ENCODE peak calls at places on chromosomes 11 and 22, in nine cellular contexts. One of them, this sample, is unnamed.

GRCh38 chr22:19880786-19881569 is 26.3 kb upstream of the GNB1L start:
- DNase-seq in memory B cell: no peak
- DNase-seq in fibroblast of lung: peak
- DNase-seq in SW 1271: peak
- DNase-seq in fibroblast of the aortic adventitia: peak
- DNase-seq in ecto neural progenitor cell: peak
- DNase-seq in right lobe of liver: no peak
- DNase-seq in AG10803: peak
- DNase-seq in OCI-LY7: no peak
- DNase-seq in this sample: peak

GRCh38 chr11:102760355-102761035 is 19.9 kb downstream of the MMP10 start:
- DNase-seq in memory B cell: no peak
- DNase-seq in fibroblast of lung: peak
- DNase-seq in SW 1271: peak
- DNase-seq in fibroblast of the aortic adventitia: peak
- DNase-seq in ecto neural progenitor cell: no peak
- DNase-seq in right lobe of liver: no peak
- DNase-seq in AG10803: peak
- DNase-seq in OCI-LY7: no peak
- DNase-seq in this sample: peak

GRCh38 chr11:4181780-4182721 is 87.5 kb downstream of the RRM1 start:
- DNase-seq in memory B cell: no peak
- DNase-seq in fibroblast of lung: peak
- DNase-seq in SW 1271: peak
- DNase-seq in fibroblast of the aortic adventitia: peak
- DNase-seq in ecto neural progenitor cell: peak
- DNase-seq in right lobe of liver: peak
- DNase-seq in AG10803: peak
- DNase-seq in OCI-LY7: peak
- DNase-seq in this sample: peak

GRCh38 chr11:106378513-106379179 is 301.2 kb downstream of the AASDHPPT start:
- DNase-seq in memory B cell: no peak
- DNase-seq in fibroblast of lung: no peak
- DNase-seq in SW 1271: no peak
- DNase-seq in fibroblast of the aortic adventitia: no peak
- DNase-seq in ecto neural progenitor cell: no peak
- DNase-seq in right lobe of liver: no peak
- DNase-seq in AG10803: no peak
- DNase-seq in OCI-LY7: no peak
- DNase-seq in this sample: no peak

GRCh38 chr11:74417379-74417804 is 19.2 kb upstream of the PGM2L1 start:
- DNase-seq in memory B cell: no peak
- DNase-seq in fibroblast of lung: peak
- DNase-seq in SW 1271: no peak
- DNase-seq in fibroblast of the aortic adventitia: no peak
- DNase-seq in ecto neural progenitor cell: no peak
- DNase-seq in right lobe of liver: no peak
- DNase-seq in AG10803: peak
- DNase-seq in OCI-LY7: no peak
- DNase-seq in this sample: no peak

GRCh38 chr22:35462558-35463230 is 62.8 kb downstream of the MCM5 start:
- DNase-seq in memory B cell: no peak
- DNase-seq in fibroblast of lung: no peak
- DNase-seq in SW 1271: no peak
- DNase-seq in fibroblast of the aortic adventitia: no peak
- DNase-seq in ecto neural progenitor cell: no peak
- DNase-seq in right lobe of liver: no peak
- DNase-seq in AG10803: no peak
- DNase-seq in OCI-LY7: no peak
- DNase-seq in this sample: no peak

GRCh38 chr11:134647066-134647746 is 235.2 kb upstream of the B3GAT1 start:
- DNase-seq in memory B cell: no peak
- DNase-seq in fibroblast of lung: no peak
- DNase-seq in SW 1271: no peak
- DNase-seq in fibroblast of the aortic adventitia: no peak
- DNase-seq in ecto neural progenitor cell: no peak
- DNase-seq in right lobe of liver: no peak
- DNase-seq in AG10803: no peak
- DNase-seq in OCI-LY7: no peak
- DNase-seq in this sample: no peak

GRCh38 chr11:94525933-94526332 is 13.7 kb downstream of the C11orf97 start:
- DNase-seq in memory B cell: no peak
- DNase-seq in fibroblast of lung: peak
- DNase-seq in SW 1271: no peak
- DNase-seq in fibroblast of the aortic adventitia: peak
- DNase-seq in ecto neural progenitor cell: no peak
- DNase-seq in right lobe of liver: peak
- DNase-seq in AG10803: peak
- DNase-seq in OCI-LY7: no peak
- DNase-seq in this sample: no peak

GRCh38 chr11:12220305-12220704 is 109.9 kb downstream of the MICAL2 start:
- DNase-seq in memory B cell: no peak
- DNase-seq in fibroblast of lung: no peak
- DNase-seq in SW 1271: no peak
- DNase-seq in fibroblast of the aortic adventitia: peak
- DNase-seq in ecto neural progenitor cell: no peak
- DNase-seq in right lobe of liver: peak
- DNase-seq in AG10803: no peak
- DNase-seq in OCI-LY7: no peak
- DNase-seq in this sample: no peak

GRCh38 chr11:122791836-122792235 is 46.5 kb upstream of the CRTAM start:
- DNase-seq in memory B cell: no peak
- DNase-seq in fibroblast of lung: peak
- DNase-seq in SW 1271: no peak
- DNase-seq in fibroblast of the aortic adventitia: peak
- DNase-seq in ecto neural progenitor cell: no peak
- DNase-seq in right lobe of liver: no peak
- DNase-seq in AG10803: peak
- DNase-seq in OCI-LY7: no peak
- DNase-seq in this sample: no peak

GRCh38 chr11:113833151-113833550 is 42.2 kb downstream of the USP28 start:
- DNase-seq in memory B cell: no peak
- DNase-seq in fibroblast of lung: no peak
- DNase-seq in SW 1271: no peak
- DNase-seq in fibroblast of the aortic adventitia: no peak
- DNase-seq in ecto neural progenitor cell: no peak
- DNase-seq in right lobe of liver: no peak
- DNase-seq in AG10803: no peak
- DNase-seq in OCI-LY7: no peak
- DNase-seq in this sample: no peak

GRCh38 chr11:31817054-31817620 is 6.0 kb upstream of the PAX6 start:
- DNase-seq in memory B cell: no peak
- DNase-seq in fibroblast of lung: peak
- DNase-seq in SW 1271: no peak
- DNase-seq in fibroblast of the aortic adventitia: no peak
- DNase-seq in ecto neural progenitor cell: peak
- DNase-seq in right lobe of liver: no peak
- DNase-seq in AG10803: no peak
- DNase-seq in OCI-LY7: no peak
- DNase-seq in this sample: no peak

GRCh38 chr11:19447150-19447566 is 206.4 kb upstream of the E2F8 start:
- DNase-seq in memory B cell: no peak
- DNase-seq in fibroblast of lung: peak
- DNase-seq in SW 1271: no peak
- DNase-seq in fibroblast of the aortic adventitia: peak
- DNase-seq in ecto neural progenitor cell: no peak
- DNase-seq in right lobe of liver: peak
- DNase-seq in AG10803: peak
- DNase-seq in OCI-LY7: no peak
- DNase-seq in this sample: no peak

GRCh38 chr22:45515678-45516077 is 13.0 kb downstream of the FBLN1 start:
- DNase-seq in memory B cell: no peak
- DNase-seq in fibroblast of lung: no peak
- DNase-seq in SW 1271: no peak
- DNase-seq in fibroblast of the aortic adventitia: no peak
- DNase-seq in ecto neural progenitor cell: no peak
- DNase-seq in right lobe of liver: no peak
- DNase-seq in AG10803: no peak
- DNase-seq in OCI-LY7: no peak
- DNase-seq in this sample: no peak

GRCh38 chr11:44319170-44319551 is 9.2 kb upstream of the ALX4 start:
- DNase-seq in memory B cell: no peak
- DNase-seq in fibroblast of lung: no peak
- DNase-seq in SW 1271: no peak
- DNase-seq in fibroblast of the aortic adventitia: no peak
- DNase-seq in ecto neural progenitor cell: no peak
- DNase-seq in right lobe of liver: no peak
- DNase-seq in AG10803: no peak
- DNase-seq in OCI-LY7: no peak
- DNase-seq in this sample: no peak

GRCh38 chr11:2530855-2531200 is 86.0 kb downstream of the KCNQ1 start:
- DNase-seq in memory B cell: no peak
- DNase-seq in fibroblast of lung: no peak
- DNase-seq in SW 1271: no peak
- DNase-seq in fibroblast of the aortic adventitia: no peak
- DNase-seq in ecto neural progenitor cell: no peak
- DNase-seq in right lobe of liver: peak
- DNase-seq in AG10803: no peak
- DNase-seq in OCI-LY7: no peak
- DNase-seq in this sample: no peak

GRCh38 chr22:29112680-29113079 is 39.8 kb downstream of the KREMEN1 start:
- DNase-seq in memory B cell: no peak
- DNase-seq in fibroblast of lung: no peak
- DNase-seq in SW 1271: no peak
- DNase-seq in fibroblast of the aortic adventitia: peak
- DNase-seq in ecto neural progenitor cell: no peak
- DNase-seq in right lobe of liver: no peak
- DNase-seq in AG10803: peak
- DNase-seq in OCI-LY7: no peak
- DNase-seq in this sample: no peak

GRCh38 chr11:2233693-2234455 is 36.5 kb downstream of the ASCL2 start:
- DNase-seq in memory B cell: no peak
- DNase-seq in fibroblast of lung: no peak
- DNase-seq in SW 1271: no peak
- DNase-seq in fibroblast of the aortic adventitia: no peak
- DNase-seq in ecto neural progenitor cell: no peak
- DNase-seq in right lobe of liver: no peak
- DNase-seq in AG10803: no peak
- DNase-seq in OCI-LY7: no peak
- DNase-seq in this sample: no peak

GRCh38 chr22:46934746-46935491 is 172.5 kb downstream of the TBC1D22A start:
- DNase-seq in memory B cell: no peak
- DNase-seq in fibroblast of lung: peak
- DNase-seq in SW 1271: peak
- DNase-seq in fibroblast of the aortic adventitia: peak
- DNase-seq in ecto neural progenitor cell: no peak
- DNase-seq in right lobe of liver: no peak
- DNase-seq in AG10803: peak
- DNase-seq in OCI-LY7: no peak
- DNase-seq in this sample: peak

GRCh38 chr11:78418584-78419211 is 1.1 kb upstream of the GAB2 start:
- DNase-seq in memory B cell: no peak
- DNase-seq in fibroblast of lung: no peak
- DNase-seq in SW 1271: no peak
- DNase-seq in fibroblast of the aortic adventitia: no peak
- DNase-seq in ecto neural progenitor cell: no peak
- DNase-seq in right lobe of liver: no peak
- DNase-seq in AG10803: no peak
- DNase-seq in OCI-LY7: no peak
- DNase-seq in this sample: no peak

GRCh38 chr22:46614070-46614931 is 5.9 kb upstream of the GRAMD4 start:
- DNase-seq in memory B cell: no peak
- DNase-seq in fibroblast of lung: no peak
- DNase-seq in SW 1271: no peak
- DNase-seq in fibroblast of the aortic adventitia: no peak
- DNase-seq in ecto neural progenitor cell: no peak
- DNase-seq in right lobe of liver: no peak
- DNase-seq in AG10803: no peak
- DNase-seq in OCI-LY7: peak
- DNase-seq in this sample: no peak

GRCh38 chr11:88280673-88281316 is 56.7 kb downstream of the CTSC start:
- DNase-seq in memory B cell: no peak
- DNase-seq in fibroblast of lung: peak
- DNase-seq in SW 1271: no peak
- DNase-seq in fibroblast of the aortic adventitia: peak
- DNase-seq in ecto neural progenitor cell: no peak
- DNase-seq in right lobe of liver: peak
- DNase-seq in AG10803: peak
- DNase-seq in OCI-LY7: no peak
- DNase-seq in this sample: no peak

GRCh38 chr11:118531597-118532084 is 649 bp downstream of the TMEM25 start:
- DNase-seq in memory B cell: no peak
- DNase-seq in fibroblast of lung: no peak
- DNase-seq in SW 1271: no peak
- DNase-seq in fibroblast of the aortic adventitia: no peak
- DNase-seq in ecto neural progenitor cell: no peak
- DNase-seq in right lobe of liver: no peak
- DNase-seq in AG10803: no peak
- DNase-seq in OCI-LY7: no peak
- DNase-seq in this sample: no peak

GRCh38 chr11:72813740-72814138 is 472 bp upstream of the ATG16L2 start:
- DNase-seq in memory B cell: no peak
- DNase-seq in fibroblast of lung: no peak
- DNase-seq in SW 1271: peak
- DNase-seq in fibroblast of the aortic adventitia: no peak
- DNase-seq in ecto neural progenitor cell: no peak
- DNase-seq in right lobe of liver: peak
- DNase-seq in AG10803: peak
- DNase-seq in OCI-LY7: peak
- DNase-seq in this sample: peak

GRCh38 chr22:35172452-35172851 is 84.8 kb upstream of the HMGXB4 start:
- DNase-seq in memory B cell: no peak
- DNase-seq in fibroblast of lung: no peak
- DNase-seq in SW 1271: no peak
- DNase-seq in fibroblast of the aortic adventitia: no peak
- DNase-seq in ecto neural progenitor cell: no peak
- DNase-seq in right lobe of liver: no peak
- DNase-seq in AG10803: no peak
- DNase-seq in OCI-LY7: no peak
- DNase-seq in this sample: no peak

GRCh38 chr11:92653448-92653847 is 316.0 kb upstream of the MTNR1B start:
- DNase-seq in memory B cell: no peak
- DNase-seq in fibroblast of lung: no peak
- DNase-seq in SW 1271: no peak
- DNase-seq in fibroblast of the aortic adventitia: no peak
- DNase-seq in ecto neural progenitor cell: no peak
- DNase-seq in right lobe of liver: no peak
- DNase-seq in AG10803: peak
- DNase-seq in OCI-LY7: no peak
- DNase-seq in this sample: no peak

GRCh38 chr11:113778111-113778910 is 1.3 kb upstream of the CLDN25 start:
- DNase-seq in memory B cell: no peak
- DNase-seq in fibroblast of lung: peak
- DNase-seq in SW 1271: no peak
- DNase-seq in fibroblast of the aortic adventitia: peak
- DNase-seq in ecto neural progenitor cell: no peak
- DNase-seq in right lobe of liver: peak
- DNase-seq in AG10803: peak
- DNase-seq in OCI-LY7: no peak
- DNase-seq in this sample: no peak

GRCh38 chr11:96219981-96220623 is 122.9 kb downstream of the MAML2 start:
- DNase-seq in memory B cell: no peak
- DNase-seq in fibroblast of lung: no peak
- DNase-seq in SW 1271: no peak
- DNase-seq in fibroblast of the aortic adventitia: no peak
- DNase-seq in ecto neural progenitor cell: no peak
- DNase-seq in right lobe of liver: no peak
- DNase-seq in AG10803: peak
- DNase-seq in OCI-LY7: peak
- DNase-seq in this sample: no peak

GRCh38 chr11:94749367-94749766 is 18.8 kb upstream of the AMOTL1 start:
- DNase-seq in memory B cell: no peak
- DNase-seq in fibroblast of lung: no peak
- DNase-seq in SW 1271: no peak
- DNase-seq in fibroblast of the aortic adventitia: no peak
- DNase-seq in ecto neural progenitor cell: no peak
- DNase-seq in right lobe of liver: no peak
- DNase-seq in AG10803: no peak
- DNase-seq in OCI-LY7: no peak
- DNase-seq in this sample: no peak

GRCh38 chr11:20155683-20156279 is 4.5 kb downstream of the DBX1 start:
- DNase-seq in memory B cell: no peak
- DNase-seq in fibroblast of lung: no peak
- DNase-seq in SW 1271: no peak
- DNase-seq in fibroblast of the aortic adventitia: no peak
- DNase-seq in ecto neural progenitor cell: no peak
- DNase-seq in right lobe of liver: no peak
- DNase-seq in AG10803: no peak
- DNase-seq in OCI-LY7: no peak
- DNase-seq in this sample: no peak

GRCh38 chr22:39598017-39598965 is 27.7 kb downstream of the CACNA1I start:
- DNase-seq in memory B cell: peak
- DNase-seq in fibroblast of lung: no peak
- DNase-seq in SW 1271: no peak
- DNase-seq in fibroblast of the aortic adventitia: no peak
- DNase-seq in ecto neural progenitor cell: peak
- DNase-seq in right lobe of liver: no peak
- DNase-seq in AG10803: no peak
- DNase-seq in OCI-LY7: peak
- DNase-seq in this sample: peak

This sample was measured in HCT116.